ENCODE peak calls at places on chromosome 17, in ten cellular contexts. One of them, this sample, is unnamed.

GRCh38 chr17:45794840-45795239 is 10.7 kb downstream of the CRHR1 start:
- DNase-seq in spleen: no peak
- DNase-seq in HFFc6: peak
- DNase-seq in esophagus squamous epithelium: no peak
- DNase-seq in H9: peak
- DNase-seq in uterus: no peak
- DNase-seq in osteocyte: no peak
- DNase-seq in GM13976: no peak
- DNase-seq in body of pancreas: no peak
- DNase-seq in GM10248: no peak
- DNase-seq in this sample: peak

GRCh38 chr17:14522795-14523387 is 222.0 kb downstream of the HS3ST3B1 start:
- DNase-seq in spleen: no peak
- DNase-seq in HFFc6: no peak
- DNase-seq in esophagus squamous epithelium: no peak
- DNase-seq in H9: no peak
- DNase-seq in uterus: no peak
- DNase-seq in osteocyte: no peak
- DNase-seq in GM13976: no peak
- DNase-seq in body of pancreas: no peak
- DNase-seq in GM10248: no peak
- DNase-seq in this sample: no peak

GRCh38 chr17:39753514-39754160 is 15.9 kb downstream of the GRB7 start:
- DNase-seq in spleen: peak
- DNase-seq in HFFc6: no peak
- DNase-seq in esophagus squamous epithelium: no peak
- DNase-seq in H9: peak
- DNase-seq in uterus: no peak
- DNase-seq in osteocyte: no peak
- DNase-seq in GM13976: peak
- DNase-seq in body of pancreas: peak
- DNase-seq in GM10248: peak
- DNase-seq in this sample: peak

GRCh38 chr17:60036796-60037677 is 41.7 kb downstream of the HEATR6 start:
- DNase-seq in spleen: peak
- DNase-seq in HFFc6: peak
- DNase-seq in esophagus squamous epithelium: no peak
- DNase-seq in H9: peak
- DNase-seq in uterus: peak
- DNase-seq in osteocyte: no peak
- DNase-seq in GM13976: peak
- DNase-seq in body of pancreas: peak
- DNase-seq in GM10248: peak
- DNase-seq in this sample: peak

GRCh38 chr17:64507418-64507766 is 615 bp downstream of the CEP95 start:
- DNase-seq in spleen: no peak
- DNase-seq in HFFc6: peak
- DNase-seq in esophagus squamous epithelium: no peak
- DNase-seq in H9: peak
- DNase-seq in uterus: peak
- DNase-seq in osteocyte: no peak
- DNase-seq in GM13976: peak
- DNase-seq in body of pancreas: peak
- DNase-seq in GM10248: peak
- DNase-seq in this sample: peak

GRCh38 chr17:50833396-50834125 is 1.8 kb upstream of the WFIKKN2 start:
- DNase-seq in spleen: no peak
- DNase-seq in HFFc6: no peak
- DNase-seq in esophagus squamous epithelium: no peak
- DNase-seq in H9: peak
- DNase-seq in uterus: no peak
- DNase-seq in osteocyte: no peak
- DNase-seq in GM13976: no peak
- DNase-seq in body of pancreas: no peak
- DNase-seq in GM10248: no peak
- DNase-seq in this sample: no peak

GRCh38 chr17:20935740-20936139 is 107.1 kb downstream of the USP22 start:
- DNase-seq in spleen: no peak
- DNase-seq in HFFc6: peak
- DNase-seq in esophagus squamous epithelium: no peak
- DNase-seq in H9: no peak
- DNase-seq in uterus: no peak
- DNase-seq in osteocyte: no peak
- DNase-seq in GM13976: no peak
- DNase-seq in body of pancreas: no peak
- DNase-seq in GM10248: no peak
- DNase-seq in this sample: no peak

GRCh38 chr17:72338847-72339790 is 218.3 kb downstream of the SOX9 start:
- DNase-seq in spleen: no peak
- DNase-seq in HFFc6: peak
- DNase-seq in esophagus squamous epithelium: no peak
- DNase-seq in H9: no peak
- DNase-seq in uterus: no peak
- DNase-seq in osteocyte: no peak
- DNase-seq in GM13976: no peak
- DNase-seq in body of pancreas: peak
- DNase-seq in GM10248: no peak
- DNase-seq in this sample: peak

GRCh38 chr17:50283246-50283645 is 9.0 kb downstream of the TMEM92 start:
- DNase-seq in spleen: no peak
- DNase-seq in HFFc6: no peak
- DNase-seq in esophagus squamous epithelium: no peak
- DNase-seq in H9: no peak
- DNase-seq in uterus: no peak
- DNase-seq in osteocyte: no peak
- DNase-seq in GM13976: peak
- DNase-seq in body of pancreas: no peak
- DNase-seq in GM10248: no peak
- DNase-seq in this sample: no peak

GRCh38 chr17:5194346-5194745 is 2.7 kb upstream of the ZNF594 start:
- DNase-seq in spleen: no peak
- DNase-seq in HFFc6: peak
- DNase-seq in esophagus squamous epithelium: no peak
- DNase-seq in H9: no peak
- DNase-seq in uterus: no peak
- DNase-seq in osteocyte: no peak
- DNase-seq in GM13976: no peak
- DNase-seq in body of pancreas: no peak
- DNase-seq in GM10248: no peak
- DNase-seq in this sample: no peak

GRCh38 chr17:76032073-76032779 is 5.1 kb upstream of the EVPL start:
- DNase-seq in spleen: no peak
- DNase-seq in HFFc6: no peak
- DNase-seq in esophagus squamous epithelium: no peak
- DNase-seq in H9: no peak
- DNase-seq in uterus: no peak
- DNase-seq in osteocyte: no peak
- DNase-seq in GM13976: no peak
- DNase-seq in body of pancreas: peak
- DNase-seq in GM10248: no peak
- DNase-seq in this sample: peak

GRCh38 chr17:58317421-58318064 is 11.1 kb downstream of the TSPOAP1 start:
- DNase-seq in spleen: peak
- DNase-seq in HFFc6: peak
- DNase-seq in esophagus squamous epithelium: no peak
- DNase-seq in H9: peak
- DNase-seq in uterus: peak
- DNase-seq in osteocyte: no peak
- DNase-seq in GM13976: peak
- DNase-seq in body of pancreas: peak
- DNase-seq in GM10248: peak
- DNase-seq in this sample: peak
- TF ChIP-seq CTCF in spleen: peak
- TF ChIP-seq CTCF in HFFc6: peak
- TF ChIP-seq CTCF in esophagus squamous epithelium: peak
- TF ChIP-seq CTCF in H9: peak
- TF ChIP-seq CTCF in uterus: peak
- TF ChIP-seq CTCF in osteocyte: peak
- TF ChIP-seq CTCF in GM13976: peak
- TF ChIP-seq CTCF in body of pancreas: peak
- TF ChIP-seq CTCF in GM10248: peak
- TF ChIP-seq CTCF in this sample: peak

GRCh38 chr17:79657861-79658810 is 47.3 kb upstream of the RBFOX3 start:
- DNase-seq in spleen: no peak
- DNase-seq in HFFc6: no peak
- DNase-seq in esophagus squamous epithelium: no peak
- DNase-seq in H9: peak
- DNase-seq in uterus: peak
- DNase-seq in osteocyte: no peak
- DNase-seq in GM13976: no peak
- DNase-seq in body of pancreas: no peak
- DNase-seq in GM10248: no peak
- DNase-seq in this sample: no peak

GRCh38 chr17:79659376-79659775 is 48.5 kb upstream of the RBFOX3 start:
- DNase-seq in spleen: no peak
- DNase-seq in HFFc6: no peak
- DNase-seq in esophagus squamous epithelium: no peak
- DNase-seq in H9: peak
- DNase-seq in uterus: no peak
- DNase-seq in osteocyte: no peak
- DNase-seq in GM13976: no peak
- DNase-seq in body of pancreas: no peak
- DNase-seq in GM10248: peak
- DNase-seq in this sample: no peak

GRCh38 chr17:79657036-79657435 is 46.2 kb upstream of the RBFOX3 start:
- DNase-seq in spleen: no peak
- DNase-seq in HFFc6: no peak
- DNase-seq in esophagus squamous epithelium: no peak
- DNase-seq in H9: peak
- DNase-seq in uterus: peak
- DNase-seq in osteocyte: no peak
- DNase-seq in GM13976: no peak
- DNase-seq in body of pancreas: no peak
- DNase-seq in GM10248: no peak
- DNase-seq in this sample: no peak

GRCh38 chr17:79661292-79662041 is 50.6 kb upstream of the RBFOX3 start:
- DNase-seq in spleen: no peak
- DNase-seq in HFFc6: no peak
- DNase-seq in esophagus squamous epithelium: no peak
- DNase-seq in H9: no peak
- DNase-seq in uterus: no peak
- DNase-seq in osteocyte: no peak
- DNase-seq in GM13976: no peak
- DNase-seq in body of pancreas: no peak
- DNase-seq in GM10248: no peak
- DNase-seq in this sample: no peak

DNA sequence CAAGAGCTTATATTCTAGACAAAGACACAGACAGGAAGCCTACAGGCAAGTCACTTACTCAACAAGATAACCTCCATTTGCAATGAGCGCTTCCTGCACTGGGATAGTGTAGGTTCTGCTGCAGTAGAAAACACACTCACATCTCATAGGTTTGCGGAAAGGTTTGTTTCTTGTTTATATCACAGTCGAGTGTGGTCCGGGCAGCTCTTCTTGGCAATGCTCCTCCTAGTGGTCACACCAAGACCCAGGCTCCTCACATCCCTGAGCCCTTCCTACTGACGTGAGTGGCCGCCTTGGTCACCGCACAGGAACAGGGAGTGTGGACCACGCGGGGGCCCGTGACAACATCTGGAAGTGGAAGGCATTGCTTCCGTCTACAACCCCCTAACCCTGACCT is 48.0 kb upstream of the RBFOX3 start:
- DNase-seq in spleen: no peak
- DNase-seq in HFFc6: peak
- DNase-seq in esophagus squamous epithelium: no peak
- DNase-seq in H9: peak
- DNase-seq in uterus: peak
- DNase-seq in osteocyte: peak
- DNase-seq in GM13976: no peak
- DNase-seq in body of pancreas: peak
- DNase-seq in GM10248: no peak
- DNase-seq in this sample: peak
- TF ChIP-seq CTCF in spleen: peak
- TF ChIP-seq CTCF in HFFc6: peak
- TF ChIP-seq CTCF in esophagus squamous epithelium: no peak
- TF ChIP-seq CTCF in H9: peak
- TF ChIP-seq CTCF in uterus: peak
- TF ChIP-seq CTCF in osteocyte: peak
- TF ChIP-seq CTCF in GM13976: no peak
- TF ChIP-seq CTCF in body of pancreas: peak
- TF ChIP-seq CTCF in GM10248: peak
- TF ChIP-seq CTCF in this sample: peak

DNA sequence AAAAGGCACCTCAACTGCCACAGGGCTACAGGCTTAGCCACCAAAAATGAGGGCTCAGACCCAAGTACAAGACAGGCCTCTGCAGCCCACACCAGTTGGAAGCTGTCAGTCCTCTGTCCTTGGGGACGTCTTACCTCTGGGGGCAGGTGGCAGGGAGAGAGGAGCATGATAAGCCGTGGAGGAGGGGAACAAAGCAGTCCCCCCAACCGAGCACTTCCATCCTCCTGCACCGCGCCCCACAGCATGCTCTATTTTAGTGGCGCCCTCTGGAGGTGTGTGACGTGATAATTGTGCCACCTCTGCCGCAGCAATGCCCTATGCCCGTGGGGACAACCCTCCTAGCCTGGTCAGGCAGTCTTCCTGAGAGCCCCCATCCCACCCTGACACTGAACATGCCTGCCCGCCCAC is 13.6 kb downstream of the G6PC3 start:
- DNase-seq in spleen: no peak
- DNase-seq in HFFc6: no peak
- DNase-seq in esophagus squamous epithelium: no peak
- DNase-seq in H9: peak
- DNase-seq in uterus: no peak
- DNase-seq in osteocyte: no peak
- DNase-seq in GM13976: peak
- DNase-seq in body of pancreas: peak
- DNase-seq in GM10248: peak
- DNase-seq in this sample: peak
- TF ChIP-seq CTCF in spleen: peak
- TF ChIP-seq CTCF in HFFc6: peak
- TF ChIP-seq CTCF in esophagus squamous epithelium: no peak
- TF ChIP-seq CTCF in H9: peak
- TF ChIP-seq CTCF in uterus: no peak
- TF ChIP-seq CTCF in osteocyte: peak
- TF ChIP-seq CTCF in GM13976: no peak
- TF ChIP-seq CTCF in body of pancreas: no peak
- TF ChIP-seq CTCF in GM10248: peak
- TF ChIP-seq CTCF in this sample: peak

DNA sequence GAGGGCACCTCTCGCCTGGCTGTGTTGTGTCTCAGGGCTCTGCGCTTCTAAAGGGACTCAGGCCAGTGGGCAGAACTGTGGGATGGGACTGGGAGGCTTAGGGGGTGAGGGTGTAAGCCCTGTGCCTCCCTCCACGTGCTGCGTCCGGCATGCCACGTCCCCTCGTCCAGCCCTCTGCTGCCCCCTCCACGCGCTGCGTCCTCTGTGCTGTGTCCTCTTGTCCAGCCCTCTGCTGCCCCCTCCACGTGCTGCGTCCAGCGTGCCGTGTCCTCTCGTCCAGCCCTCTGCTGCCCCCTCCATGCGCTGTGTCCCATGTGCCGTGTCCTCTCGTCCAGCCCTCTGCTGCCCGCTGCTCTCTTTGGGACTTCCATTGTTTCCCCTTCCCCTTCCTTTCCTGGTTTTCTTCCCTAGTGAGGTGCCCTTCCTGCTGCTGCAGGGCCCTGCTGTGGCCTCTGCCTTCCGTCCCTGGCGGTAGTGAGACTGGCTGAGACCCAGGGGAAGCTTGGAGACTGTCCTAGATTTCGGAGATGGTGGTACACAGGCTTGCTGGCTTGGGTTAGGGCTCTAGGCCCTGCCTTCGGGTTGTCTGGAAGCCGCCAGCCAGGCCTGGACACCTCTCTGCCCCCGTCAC is 6.4 kb upstream of the ZNF750 start:
- DNase-seq in spleen: peak
- DNase-seq in HFFc6: no peak
- DNase-seq in esophagus squamous epithelium: no peak
- DNase-seq in H9: no peak
- DNase-seq in uterus: no peak
- DNase-seq in osteocyte: no peak
- DNase-seq in GM13976: no peak
- DNase-seq in body of pancreas: peak
- DNase-seq in GM10248: no peak
- DNase-seq in this sample: no peak
- TF ChIP-seq CTCF in spleen: no peak
- TF ChIP-seq CTCF in HFFc6: no peak
- TF ChIP-seq CTCF in esophagus squamous epithelium: no peak
- TF ChIP-seq CTCF in H9: no peak
- TF ChIP-seq CTCF in uterus: no peak
- TF ChIP-seq CTCF in osteocyte: no peak
- TF ChIP-seq CTCF in GM13976: no peak
- TF ChIP-seq CTCF in body of pancreas: no peak
- TF ChIP-seq CTCF in GM10248: no peak
- TF ChIP-seq CTCF in this sample: no peak

This sample was measured in Calu3.